ENCODE peak calls at places on chromosomes 5 and 9, in seven cellular contexts. D, T, H, N, P, A and O are unnamed samples.

GRCh38 chr9:81468084-81468595 is 221.2 kb downstream of the TLE1 start:
- DNase-seq in P (no peak), T (no peak), H (no peak), N (no peak), A (no peak), D (no peak), O (no peak)

GRCh38 chr5:180136661-180137381 is 65.3 kb upstream of the RNF130 start:
- DNase-seq in H (no peak), D (no peak), A (no peak), N (no peak), T (no peak), P (no peak), O (no peak)

GRCh38 chr5:78260771-78261170 is 33.7 kb downstream of the AP3B1 start:
- DNase-seq in A (no peak), N (no peak), P (no peak), D (no peak), H (no peak), T (no peak), O (no peak)

GRCh38 chr9:88026133-88026510 is 51.8 kb upstream of the CDK20 start:
- DNase-seq in A (no peak), T (no peak), H (no peak), P (no peak), N (no peak), D (no peak), O (no peak)

GRCh38 chr5:170720179-170720578 is 63.3 kb upstream of the GABRP start:
- DNase-seq in H (no peak), N (no peak), D (no peak), A (no peak), P (no peak), T (no peak), O (no peak)

GRCh38 chr5:173567548-173567947 is 48.9 kb downstream of the BOD1 start:
- DNase-seq in H (peak; percentile 33), P (no peak), A (no peak), T (no peak), D (no peak), N (peak; percentile 45), O (no peak)

GRCh38 chr9:69380301-69380700 is 55.3 kb downstream of the ENTREP1 start:
- DNase-seq in D (no peak), N (no peak), A (no peak), T (no peak), H (no peak), P (no peak), O (no peak)

GRCh38 chr5:126403871-126404270 is 19.3 kb upstream of the GRAMD2B start:
- DNase-seq in N (no peak), T (no peak), H (no peak), A (no peak), D (no peak), P (no peak), O (no peak)

GRCh38 chr9:18638448-18639249 is 164.7 kb downstream of the ADAMTSL1 start:
- DNase-seq in D (no peak), T (no peak), P (no peak), H (no peak), A (no peak), N (no peak), O (no peak)

GRCh38 chr5:107869459-107870115 is 198.8 kb upstream of the EFNA5 start:
- DNase-seq in N (peak; percentile 26), P (no peak), H (peak; percentile 44), A (no peak), D (no peak), T (no peak), O (peak; percentile 36)

GRCh38 chr9:36450110-36450732 is 50.2 kb upstream of the RNF38 start:
- DNase-seq in D (no peak), T (no peak), A (no peak), H (peak; percentile 40), P (peak; percentile 25), N (peak; percentile 29), O (peak; percentile 22)